ENCODE peak calls at places on chromosome 3, in five cellular contexts. F is stimulated activated naive B cell treated with anti-CD40 and anti-IgM and Interleukin-4, amounts not matched to agents 10 μg/mL and 1 μg/mL and 100 μg/mL, for 72 hours; R is AG04450; T is ELF-1; C is neural progenitor cell. O is an unnamed sample.

GRCh38 chr3:16173696-16174355 is 654 bp upstream of the GALNT15 start:
- DNase-seq in R (no peak), F (no peak), C (no peak), T (no peak), O (no peak)

GRCh38 chr3:132222868-132223538 is 94.2 kb upstream of the ACP3 start:
- DNase-seq in C (peak), T (no peak), F (no peak), R (no peak), O (no peak)

GRCh38 chr3:112320698-112321097 is 12.3 kb upstream of the CD200 start:
- DNase-seq in T (no peak), F (no peak), C (no peak), R (no peak), O (no peak)

GRCh38 chr3:64411101-64411500 is 185.8 kb upstream of the PRICKLE2 start:
- DNase-seq in C (no peak), F (no peak), R (no peak), T (no peak), O (no peak)

GRCh38 chr3:20186600-20187004 is 596 bp upstream of the SGO1 start:
- DNase-seq in R (no peak), T (no peak), C (no peak), F (no peak), O (no peak)

GRCh38 chr3:57112206-57112605 is 51.7 kb downstream of the SPATA12 start:
- DNase-seq in R (no peak), F (no peak), T (peak), C (peak), O (no peak)

GRCh38 chr3:84820906-84821305 is 137.9 kb upstream of the CADM2 start:
- DNase-seq in R (no peak), F (no peak), T (no peak), C (no peak), O (no peak)

GRCh38 chr3:184362668-184363540 is 1.4 kb downstream of the POLR2H start:
- DNase-seq in C (peak), T (peak), R (peak), F (peak), O (peak)

GRCh38 chr3:108006077-108006675 is 84.7 kb downstream of the CD47 start:
- DNase-seq in C (no peak), F (no peak), T (peak), R (no peak), O (no peak)

GRCh38 chr3:186653984-186654383 is 11.8 kb upstream of the HRG start:
- DNase-seq in R (no peak), C (peak), F (no peak), T (peak), O (no peak)

GRCh38 chr3:11642455-11643162 is 1.1 kb downstream of the VGLL4 start:
- DNase-seq in C (peak), F (peak), R (peak), T (peak), O (peak)

GRCh38 chr3:189500798-189501495 is 130.2 kb upstream of the TP63 start:
- DNase-seq in T (no peak), C (no peak), F (no peak), R (no peak), O (no peak)

GRCh38 chr3:63639821-63640220 is 12.7 kb upstream of the SNTN start:
- DNase-seq in T (no peak), F (no peak), C (no peak), R (no peak), O (no peak)

GRCh38 chr3:159787191-159787590 is 201.4 kb upstream of the IL12A start:
- DNase-seq in R (peak), C (no peak), T (peak), F (no peak), O (no peak)

GRCh38 chr3:155418426-155418825 is 124.9 kb upstream of the STRIT1 start:
- DNase-seq in C (peak), F (no peak), T (no peak), R (no peak), O (no peak)

GRCh38 chr3:107846282-107846852 is 244.5 kb downstream of the CD47 start:
- DNase-seq in T (peak), C (peak), F (no peak), R (peak), O (peak)

GRCh38 chr3:138265745-138266144 is 63.9 kb downstream of the NME9 start:
- DNase-seq in T (no peak), F (no peak), C (no peak), R (no peak), O (no peak)

O was measured in CD8-positive, alpha-beta memory T cell.